ENCODE peak calls at places on chromosomes 11 and 22, in ten cellular contexts. F is HFF-Myc; J is dorsolateral prefrontal cortex; Z is CD8-positive, alpha-beta T cell; M is endothelial cell; L is H1; V is fibroblast of lung; U is lower leg skin; K is lower lobe of right lung; E is stomach. W is an unnamed sample.

GRCh38 chr22:44628856-44629255 is 73.1 kb upstream of the PRR5 start:
- DNase-seq in F (no peak), J (peak; percentile 18), Z (no peak), M (no peak), L (no peak), V (no peak), U (no peak), K (peak; percentile 38), E (no peak), W (no peak)

GRCh38 chr11:75931124-75931523 is 116.1 kb downstream of the UVRAG start:
- DNase-seq in F (no peak), J (no peak), Z (no peak), M (no peak), L (no peak), V (peak; percentile 60), U (no peak), K (no peak), E (no peak), W (no peak)

GRCh38 chr22:29435236-29435635 is 3.1 kb upstream of the RFPL1 start:
- DNase-seq in F (no peak), J (no peak), Z (no peak), M (no peak), L (no peak), V (peak; percentile 20), U (peak; percentile 60), K (no peak), E (no peak), W (no peak)

GRCh38 chr11:128058580-128059208 is 528.7 kb downstream of the ETS1 start:
- DNase-seq in F (no peak), J (no peak), Z (no peak), M (no peak), L (no peak), V (no peak), U (no peak), K (no peak), E (no peak), W (no peak)

GRCh38 chr11:77590194-77590591 is 440 bp downstream of the AQP11 start:
- DNase-seq in F (no peak), J (peak; percentile 68), Z (no peak), M (peak; percentile 14), L (no peak), V (peak; percentile 53), U (no peak), K (no peak), E (peak; percentile 45), W (no peak)

GRCh38 chr11:42239102-42239501 is 779.6 kb upstream of the LRRC4C start:
- DNase-seq in F (peak; percentile 10), J (no peak), Z (no peak), M (no peak), L (no peak), V (peak; percentile 96), U (no peak), K (no peak), E (no peak), W (no peak)

GRCh38 chr11:72013765-72014711 is 15.3 kb downstream of the IL18BP start:
- DNase-seq in F (no peak), J (no peak), Z (no peak), M (no peak), L (no peak), V (peak; percentile 49), U (peak; percentile 85), K (no peak), E (no peak), W (no peak)

GRCh38 chr11:134224710-134225662 is 515 bp downstream of the VPS26B start:
- DNase-seq in F (no peak), J (peak; percentile 85), Z (peak; percentile 43), M (peak; percentile 50), L (no peak), V (peak; percentile 32), U (peak; percentile 94), K (peak; percentile 72), E (peak; percentile 43), W (peak; percentile 22)

GRCh38 chr11:72098741-72099140 is 4.4 kb downstream of the LAMTOR1 start:
- DNase-seq in F (no peak), J (no peak), Z (no peak), M (no peak), L (no peak), V (no peak), U (no peak), K (no peak), E (no peak), W (no peak)

GRCh38 chr11:132650969-132651720 is 881.2 kb downstream of the OPCML start:
- DNase-seq in F (no peak), J (no peak), Z (no peak), M (no peak), L (no peak), V (no peak), U (no peak), K (no peak), E (no peak), W (no peak)

GRCh38 chr11:12117200-12117995 is 7.0 kb downstream of the MICAL2 start:
- DNase-seq in F (no peak), J (no peak), Z (no peak), M (no peak), L (no peak), V (no peak), U (peak; percentile 60), K (no peak), E (no peak), W (peak; percentile 19)

GRCh38 chr11:65773784-65774411 is 6.9 kb downstream of the AP5B1 start:
- DNase-seq in F (no peak), J (no peak), Z (no peak), M (no peak), L (no peak), V (no peak), U (peak; percentile 75), K (no peak), E (peak; percentile 15), W (no peak)

GRCh38 chr22:24289781-24290181 is 19.1 kb downstream of the SPECC1L start:
- DNase-seq in F (no peak), J (no peak), Z (no peak), M (no peak), L (no peak), V (peak; percentile 63), U (no peak), K (no peak), E (no peak), W (no peak)

GRCh38 chr11:1163911-1164735 is 6.4 kb downstream of the MUC5AC start:
- DNase-seq in F (no peak), J (no peak), Z (no peak), M (no peak), L (no peak), V (no peak), U (peak; percentile 81), K (no peak), E (peak; percentile 25), W (no peak)

GRCh38 chr11:1161410-1162152 is 3.8 kb downstream of the MUC5AC start:
- DNase-seq in F (no peak), J (no peak), Z (no peak), M (no peak), L (no peak), V (no peak), U (peak; percentile 80), K (no peak), E (peak; percentile 27), W (no peak)

GRCh38 chr11:1162498-1163311 is 5.0 kb downstream of the MUC5AC start:
- DNase-seq in F (no peak), J (no peak), Z (no peak), M (no peak), L (no peak), V (no peak), U (peak; percentile 72), K (no peak), E (peak; percentile 25), W (no peak)

GRCh38 chr11:1162153-1162497 is 4.4 kb downstream of the MUC5AC start:
- DNase-seq in F (no peak), J (no peak), Z (no peak), M (no peak), L (no peak), V (no peak), U (peak; percentile 63), K (no peak), E (no peak), W (no peak)

GRCh38 chr11:1163321-1163910 is 5.7 kb downstream of the MUC5AC start:
- DNase-seq in F (no peak), J (no peak), Z (no peak), M (no peak), L (no peak), V (no peak), U (peak; percentile 72), K (no peak), E (peak; percentile 22), W (no peak)
- TF ChIP-seq CTCF in F (no peak), J (no peak), Z (no peak), M (no peak), L (no peak), V (no peak), U (no peak), K (no peak), E (no peak), W (no peak)

GRCh38 chr11:118928870-118929495 is 3.3 kb upstream of the BCL9L start:
- DNase-seq in F (no peak), J (no peak), Z (no peak), M (peak; percentile 63), L (no peak), V (peak; percentile 70), U (no peak), K (peak; percentile 65), E (no peak), W (no peak)
- TF ChIP-seq CTCF in F (no peak), J (no peak), Z (no peak), M (no peak), L (no peak), V (no peak), U (no peak), K (no peak), E (no peak), W (no peak)

GRCh38 chr11:107898270-107898669 is 30.0 kb upstream of the RAB39A start:
- DNase-seq in F (peak; percentile 26), J (no peak), Z (no peak), M (peak; percentile 6), L (no peak), V (peak; percentile 50), U (no peak), K (no peak), E (no peak), W (no peak)
- TF ChIP-seq CTCF in F (peak; percentile 53), J (peak; percentile 54), Z (peak; percentile 37), M (peak; percentile 31), L (peak; percentile 65), V (peak; percentile 59), U (no peak), K (peak; percentile 41), E (no peak), W (peak; percentile 43)

GRCh38 chr22:50524664-50525103 is 714 bp downstream of the SCO2 start:
- DNase-seq in F (no peak), J (no peak), Z (no peak), M (no peak), L (no peak), V (no peak), U (no peak), K (no peak), E (no peak), W (no peak)

GRCh38 chr22:50523806-50524663 is 1.4 kb downstream of the SCO2 start:
- DNase-seq in F (no peak), J (no peak), Z (no peak), M (no peak), L (no peak), V (no peak), U (no peak), K (no peak), E (no peak), W (no peak)

GRCh38 chr22:50526849-50527801 is 1.7 kb upstream of the SCO2 start:
- DNase-seq in F (no peak), J (no peak), Z (no peak), M (no peak), L (no peak), V (peak; percentile 23), U (peak; percentile 93), K (peak; percentile 85), E (peak; percentile 72), W (no peak)

GRCh38 chr22:50525991-50526848 is 822 bp upstream of the SCO2 start:
- DNase-seq in F (no peak), J (peak; percentile 58), Z (peak; percentile 76), M (peak; percentile 68), L (no peak), V (peak; percentile 69), U (peak; percentile 96), K (peak; percentile 89), E (peak; percentile 83), W (no peak)

GRCh38 chr22:50525104-50525958 is at the start of gene SCO2:
- DNase-seq in F (peak; percentile 86), J (peak; percentile 91), Z (peak; percentile 94), M (peak; percentile 97), L (peak; percentile 89), V (peak; percentile 97), U (peak; percentile 99), K (peak; percentile 98), E (peak; percentile 98), W (peak; percentile 82)
- TF ChIP-seq CTCF in F (peak; percentile 53), J (peak; percentile 60), Z (no peak), M (peak; percentile 14), L (peak; percentile 49), V (no peak), U (no peak), K (peak; percentile 38), E (no peak), W (no peak)